ENCODE peak calls at places on chromosome 12, in four cellular contexts. V is K562, K is Panc1, N is HepG2. C is an unnamed sample.
A peak's percentile ranks its signal among the peaks of the same experiment; 100 is the strongest.

GRCh38 chr12:90393654-90394053 is 561.3 kb downstream of the CCER1 start:
- DNase-seq in V (no peak), K (no peak), N (no peak), C (no peak)

GRCh38 chr12:124914392-124915248 is at the start of gene UBC:
- DNase-seq in V (peak; percentile 84), K (no peak), N (peak; percentile 76), C (peak; percentile 87)

GRCh38 chr12:6276936-6277615 is 33.4 kb upstream of the PLEKHG6 start:
- DNase-seq in V (no peak), K (no peak), N (no peak), C (no peak)

GRCh38 chr12:3161861-3162260 is 84.7 kb downstream of the TSPAN9 start:
- DNase-seq in V (no peak), K (no peak), N (peak; percentile 15), C (no peak)

GRCh38 chr12:14185441-14186192 is 179.9 kb upstream of the ATF7IP start:
- DNase-seq in V (peak; percentile 9), K (peak; percentile 10), N (peak; percentile 26), C (peak; percentile 39)

GRCh38 chr12:22268973-22269372 is 65.5 kb downstream of the ST8SIA1 start:
- DNase-seq in V (no peak), K (no peak), N (no peak), C (no peak)

GRCh38 chr12:108342985-108343384 is 3.9 kb upstream of the CMKLR1 start:
- DNase-seq in V (no peak), K (no peak), N (no peak), C (no peak)

GRCh38 chr12:78062781-78063180 is 232.1 kb downstream of the NAV3 start:
- DNase-seq in V (no peak), K (no peak), N (peak; percentile 2), C (no peak)

GRCh38 chr12:131990066-131990979 is 40.6 kb downstream of the EP400 start:
- DNase-seq in V (no peak), K (no peak), N (no peak), C (no peak)

GRCh38 chr12:102169922-102170698 is 27.5 kb downstream of the PMCH start:
- DNase-seq in V (peak; percentile 22), K (peak; percentile 24), N (peak; percentile 9), C (peak; percentile 4)

GRCh38 chr12:124636138-124636968 is 68.9 kb upstream of the NCOR2 start:
- DNase-seq in V (peak; percentile 47), K (peak; percentile 18), N (no peak), C (peak; percentile 40)

GRCh38 chr12:50933459-50934124 is 18.8 kb upstream of the HIGD1C start:
- DNase-seq in V (peak; percentile 22), K (no peak), N (peak; percentile 70), C (no peak)

GRCh38 chr12:11648514-11649412 is 711 bp upstream of the ETV6 start:
- DNase-seq in V (peak; percentile 61), K (peak; percentile 41), N (peak; percentile 81), C (peak; percentile 76)

GRCh38 chr12:113088971-113089756 is 32.6 kb downstream of the DTX1 start:
- DNase-seq in V (no peak), K (no peak), N (no peak), C (no peak)

GRCh38 chr12:62438098-62438692 is 28.4 kb upstream of the MON2 start:
- DNase-seq in V (peak; percentile 53), K (peak; percentile 33), N (peak; percentile 17), C (peak; percentile 44)

GRCh38 chr12:48197549-48197966 is 5.5 kb downstream of the OR10AD1 start:
- DNase-seq in V (peak; percentile 28), K (peak; percentile 59), N (no peak), C (peak; percentile 23)

GRCh38 chr12:101414533-101415119 is 7.1 kb upstream of the ARL1 start:
- DNase-seq in V (peak; percentile 37), K (peak; percentile 68), N (peak; percentile 58), C (peak; percentile 73)

GRCh38 chr12:7666595-7666994 is 887 bp upstream of the APOBEC1 start:
- DNase-seq in V (no peak), K (no peak), N (peak; percentile 40), C (no peak)

GRCh38 chr12:93707836-93708235 is 30.7 kb downstream of the CRADD start:
- DNase-seq in V (no peak), K (no peak), N (peak; percentile 62), C (peak; percentile 26)

GRCh38 chr12:112906712-112907414 is at the start of gene OAS1:
- DNase-seq in V (no peak), K (no peak), N (peak; percentile 72), C (no peak)

GRCh38 chr12:58313091-58313855 is 371.9 kb downstream of the ATP23 start:
- DNase-seq in V (no peak), K (no peak), N (no peak), C (no peak)

GRCh38 chr12:75981773-75982564 is 49.6 kb downstream of the PHLDA1 start:
- DNase-seq in V (peak; percentile 25), K (no peak), N (no peak), C (peak; percentile 42)

GRCh38 chr12:39427360-39427808 is 15.5 kb downstream of the KIF21A start:
- DNase-seq in V (no peak), K (no peak), N (peak; percentile 78), C (no peak)

GRCh38 chr12:107791465-107792089 is 17.1 kb downstream of the ASCL4 start:
- DNase-seq in V (no peak), K (no peak), N (no peak), C (no peak)

GRCh38 chr12:10732554-10732953 is 9.4 kb upstream of the YBX3 start:
- DNase-seq in V (no peak), K (no peak), N (no peak), C (no peak)

DNA sequence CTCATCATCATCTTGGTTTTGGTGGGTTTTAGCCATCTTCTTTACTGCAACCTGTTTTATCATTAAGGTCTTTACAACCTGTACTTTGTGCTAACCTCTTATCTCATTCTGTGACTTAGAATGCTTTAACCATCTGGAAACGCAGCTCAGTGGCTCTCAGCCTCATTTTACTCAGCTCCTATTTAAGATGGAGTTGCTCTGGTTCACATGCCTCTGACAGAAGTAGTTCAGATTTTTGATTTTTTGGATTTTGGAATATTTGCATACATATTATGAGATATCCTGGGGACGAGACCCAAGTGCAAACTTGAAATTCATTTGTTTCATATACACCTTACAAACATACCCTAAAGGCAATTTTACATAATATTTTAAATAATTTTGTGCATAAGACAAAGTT is 10.7 kb downstream of the SLC38A1 start:
- DNase-seq in V (no peak), K (no peak), N (no peak), C (no peak)
- TF ChIP-seq TCF7L2 in V (no peak), K (no peak), N (no peak), C (no peak)

GRCh38 chr12:42103155-42103554 is 41.5 kb downstream of the GXYLT1 start:
- DNase-seq in V (no peak), K (no peak), N (no peak), C (no peak)

GRCh38 chr12:42104784-42105183 is 39.9 kb downstream of the GXYLT1 start:
- DNase-seq in V (no peak), K (no peak), N (no peak), C (no peak)

GRCh38 chr12:42099433-42099832 is 45.2 kb downstream of the GXYLT1 start:
- DNase-seq in V (no peak), K (no peak), N (no peak), C (no peak)

GRCh38 chr12:42104087-42104486 is 40.6 kb downstream of the GXYLT1 start:
- DNase-seq in V (no peak), K (no peak), N (no peak), C (no peak)

DNA sequence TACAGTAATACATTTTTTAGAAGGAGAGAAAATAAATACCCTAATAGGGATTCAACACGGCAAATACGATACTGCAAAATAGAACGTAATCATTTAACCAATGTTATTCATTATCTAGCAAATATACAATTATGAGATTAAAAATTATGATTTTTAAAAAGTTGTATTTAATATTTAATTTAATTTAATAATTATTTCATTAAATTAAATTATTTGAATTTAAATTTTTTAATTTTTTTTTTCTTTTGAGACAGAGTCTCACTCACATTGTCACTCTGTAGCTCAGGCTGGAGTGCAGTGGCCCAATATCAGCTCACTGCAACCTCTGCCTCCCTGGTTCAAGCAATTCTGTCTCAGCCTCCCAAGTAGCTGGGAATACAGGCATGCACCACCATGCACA is 42.0 kb downstream of the GXYLT1 start:
- DNase-seq in V (no peak), K (no peak), N (no peak), C (no peak)
- TF ChIP-seq TCF7L2 in V (no peak), K (no peak), N (no peak), C (no peak)

GRCh38 chr12:45282411-45282810 is 66.5 kb downstream of the ANO6 start:
- DNase-seq in V (no peak), K (no peak), N (no peak), C (no peak)

GRCh38 chr12:45281994-45282393 is 66.1 kb downstream of the ANO6 start:
- DNase-seq in V (no peak), K (no peak), N (no peak), C (no peak)

GRCh38 chr12:45276154-45276553 is 60.3 kb downstream of the ANO6 start:
- DNase-seq in V (no peak), K (no peak), N (no peak), C (no peak)

GRCh38 chr12:45279916-45280547 is 64.1 kb downstream of the ANO6 start:
- DNase-seq in V (peak; percentile 19), K (no peak), N (peak; percentile 34), C (no peak)

GRCh38 chr12:45278447-45278846 is 62.6 kb downstream of the ANO6 start:
- DNase-seq in V (no peak), K (no peak), N (no peak), C (no peak)
- TF ChIP-seq TCF7L2 in V (no peak), K (no peak), N (no peak), C (no peak)

GRCh38 chr12:30753233-30753632 is 1.5 kb downstream of the CAPRIN2 start:
- DNase-seq in V (peak; percentile 34), K (peak; percentile 33), N (peak; percentile 56), C (no peak)
- TF ChIP-seq TCF7L2 in V (no peak), K (no peak), N (no peak), C (no peak)

GRCh38 chr12:91813701-91814100 is 331.9 kb downstream of the BTG1 start:
- DNase-seq in V (no peak), K (no peak), N (no peak), C (no peak)

GRCh38 chr12:91819132-91819447 is 326.6 kb downstream of the BTG1 start:
- DNase-seq in V (no peak), K (no peak), N (no peak), C (no peak)

GRCh38 chr12:91818236-91819131 is 327.2 kb downstream of the BTG1 start:
- DNase-seq in V (no peak), K (no peak), N (no peak), C (no peak)

GRCh38 chr12:91811481-91812287 is 334.0 kb downstream of the BTG1 start:
- DNase-seq in V (peak; percentile 56), K (peak; percentile 33), N (peak; percentile 42), C (peak; percentile 53)

DNA sequence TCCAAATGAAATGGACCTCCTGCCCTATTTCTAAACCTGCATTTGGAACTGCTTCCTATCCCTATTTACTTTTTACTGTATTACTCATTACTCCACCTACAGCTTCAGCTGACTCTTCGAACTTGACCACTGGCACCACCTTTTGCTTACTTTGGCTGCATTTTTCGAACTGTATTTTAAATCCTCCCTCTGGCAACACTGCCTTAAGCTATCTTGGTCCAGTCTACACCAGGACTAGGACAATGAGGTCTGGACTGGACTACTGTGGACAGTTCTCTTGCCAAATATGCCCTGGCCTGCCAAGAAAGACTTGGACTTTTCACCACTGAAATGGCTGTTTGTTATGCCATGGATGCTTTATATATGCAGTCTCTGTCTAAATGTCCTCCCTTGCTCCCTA is 328.1 kb downstream of the BTG1 start:
- DNase-seq in V (no peak), K (no peak), N (no peak), C (no peak)
- TF ChIP-seq TCF7L2 in V (no peak), K (no peak), N (no peak), C (no peak)